ENCODE peak calls at places on chromosomes 1 and 21, in four cellular contexts. K, S, U and J are unnamed samples.
A peak's percentile ranks its signal among the peaks of the same experiment; 100 is the strongest.

GRCh38 chr1:18858070-18858688 is 1.3 kb downstream of the TAS1R2 start:
- DNase-seq in U (no peak), S (no peak), K (no peak), J (no peak)

GRCh38 chr1:16615253-16616252 is 2.2 kb upstream of the NBPF1 start:
- DNase-seq in S (peak; percentile 14), U (no peak), K (no peak), J (no peak)

GRCh38 chr1:156860639-156861423 is at the start of gene NTRK1:
- DNase-seq in S (no peak), K (peak; percentile 39), U (no peak), J (no peak)

GRCh38 chr1:167033646-167034045 is 44.6 kb downstream of the MAEL start:
- DNase-seq in U (no peak), K (no peak), S (no peak), J (no peak)

GRCh38 chr1:63674238-63674864 is 81.1 kb downstream of the PGM1 start:
- DNase-seq in S (peak; percentile 45), U (peak; percentile 82), K (no peak), J (peak; percentile 72)

GRCh38 chr1:68516066-68516465 is 19.2 kb upstream of the DEPDC1 start:
- DNase-seq in U (no peak), K (no peak), S (no peak), J (no peak)

GRCh38 chr1:68962711-68963110 is 465.8 kb upstream of the DEPDC1 start:
- DNase-seq in U (no peak), K (no peak), S (no peak), J (no peak)

GRCh38 chr1:225735252-225736149 is 42.1 kb upstream of the SRP9 start:
- DNase-seq in S (peak; percentile 81), U (peak; percentile 62), K (no peak), J (peak; percentile 92)

GRCh38 chr1:221435510-221435909 is 306.4 kb downstream of the DUSP10 start:
- DNase-seq in K (no peak), S (no peak), U (no peak), J (no peak)

GRCh38 chr1:113396585-113396984 is 6.3 kb downstream of the MAGI3 start:
- DNase-seq in U (no peak), S (no peak), K (no peak), J (no peak)

GRCh38 chr21:45234906-45235305 is 52.8 kb downstream of the POFUT2 start:
- DNase-seq in K (no peak), U (no peak), S (no peak), J (peak; percentile 47)

GRCh38 chr1:53618218-53619087 is 120.5 kb downstream of the GLIS1 start:
- DNase-seq in K (no peak), U (no peak), S (no peak), J (no peak)

GRCh38 chr1:232329103-232329788 is 300.7 kb downstream of the SIPA1L2 start:
- DNase-seq in U (no peak), S (no peak), K (no peak), J (no peak)

GRCh38 chr21:34824314-34824713 is 155.5 kb downstream of the CLIC6 start:
- DNase-seq in S (peak; percentile 10), U (no peak), K (no peak), J (no peak)

GRCh38 chr1:29271724-29272123 is 35.4 kb downstream of the PTPRU start:
- DNase-seq in S (no peak), U (peak; percentile 54), K (no peak), J (peak; percentile 75)

GRCh38 chr1:67135354-67135753 is 584 bp upstream of the C1orf141 start:
- DNase-seq in S (no peak), U (no peak), K (no peak), J (no peak)

GRCh38 chr1:213369465-213369864 is 318.4 kb downstream of the RPS6KC1 start:
- DNase-seq in S (no peak), U (no peak), K (no peak), J (no peak)

GRCh38 chr1:50481142-50481736 is 58.0 kb upstream of the DMRTA2 start:
- DNase-seq in S (no peak), U (no peak), K (no peak), J (no peak)

GRCh38 chr1:234733427-234733826 is 123.4 kb upstream of the IRF2BP2 start:
- DNase-seq in S (no peak), K (no peak), U (no peak), J (no peak)

GRCh38 chr1:112285808-112286207 is 110.2 kb upstream of the CTTNBP2NL start:
- DNase-seq in K (no peak), U (no peak), S (no peak), J (no peak)

GRCh38 chr1:241688940-241689368 is 36.9 kb downstream of the WDR64 start:
- DNase-seq in U (no peak), S (peak; percentile 21), K (no peak), J (no peak)

GRCh38 chr21:14773777-14774345 is 227.7 kb upstream of the SAMSN1 start:
- DNase-seq in S (no peak), U (peak; percentile 75), K (peak; percentile 37), J (no peak)

GRCh38 chr1:171935664-171936063 is 94.4 kb downstream of the DNM3 start:
- DNase-seq in S (no peak), K (no peak), U (no peak), J (no peak)

DNA sequence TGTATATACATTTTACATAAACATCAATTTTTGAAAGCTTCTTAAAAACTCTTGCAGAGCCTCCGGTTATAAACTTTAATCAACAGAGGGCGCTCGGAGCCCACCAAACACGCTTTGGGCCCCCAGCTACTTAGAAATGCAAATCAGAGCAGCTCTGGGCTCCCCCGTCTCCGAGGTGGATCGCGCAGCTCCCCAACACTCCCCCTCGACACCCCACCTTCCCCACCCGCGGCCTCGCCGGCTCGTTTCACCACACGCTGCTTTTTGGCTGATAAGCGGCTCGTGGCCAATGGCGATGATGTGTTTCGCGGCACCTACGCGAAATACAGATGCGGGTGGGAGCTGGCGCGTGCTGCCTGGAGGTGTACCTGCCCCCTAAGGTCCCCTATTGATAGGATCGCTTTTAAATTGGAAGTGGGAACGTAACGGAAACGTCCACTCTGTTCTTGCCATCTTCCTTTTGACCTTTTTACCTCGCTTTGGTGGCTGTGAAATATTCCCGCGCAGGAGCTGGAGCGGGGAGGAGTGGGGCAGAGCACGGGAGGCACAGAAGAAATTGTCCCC is 1.6 kb upstream of the KIF26B start:
- DNase-seq in U (peak; percentile 47), K (peak; percentile 42), S (peak; percentile 45), J (no peak)
- TF ChIP-seq CTCF in U (peak; percentile 53), K (peak; percentile 76), S (no peak), J (peak; percentile 42)

DNA sequence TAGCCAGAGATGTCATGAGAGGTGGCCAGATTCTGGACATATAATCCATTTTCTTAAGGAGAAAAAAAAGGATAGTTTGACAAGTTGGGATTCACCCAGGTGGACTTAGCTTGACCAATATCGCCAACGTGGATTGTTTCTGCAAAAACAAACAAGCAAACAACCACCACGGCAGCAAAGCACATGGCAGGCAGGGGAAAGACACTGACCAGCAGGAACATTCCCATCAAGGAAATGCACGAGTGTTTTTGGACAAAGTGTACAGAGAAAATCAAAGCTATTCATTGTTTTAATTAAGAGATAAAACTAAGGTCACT is 9.1 kb upstream of the PLA2G2C start:
- DNase-seq in S (no peak), K (no peak), U (no peak), J (no peak)
- TF ChIP-seq CTCF in S (no peak), K (peak; percentile 15), U (no peak), J (no peak)

DNA sequence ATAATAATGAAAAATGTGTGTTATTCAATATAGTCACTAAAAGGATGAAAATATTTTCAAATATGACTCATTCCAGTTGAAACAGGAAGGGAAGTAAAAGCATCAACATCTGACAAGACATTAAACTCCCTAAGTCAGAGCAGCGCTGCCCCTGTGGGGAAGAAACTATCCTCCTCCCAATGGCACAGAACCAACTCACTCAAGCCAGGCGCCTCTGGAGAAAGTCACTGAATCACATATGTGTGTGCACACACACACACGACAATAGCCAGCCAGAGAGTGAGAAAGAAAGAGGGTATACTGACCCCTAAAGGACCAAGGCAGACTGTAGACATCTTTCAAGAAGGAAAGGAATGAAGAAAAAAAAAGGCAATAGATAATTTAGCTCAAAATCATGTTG is 126.9 kb downstream of the SETD4 start:
- DNase-seq in U (peak; percentile 70), K (no peak), S (peak; percentile 83), J (peak; percentile 83)
- TF ChIP-seq CTCF in U (no peak), K (no peak), S (no peak), J (no peak)

GRCh38 chr1:160827418-160827817 is 31.4 kb downstream of the LY9 start:
- DNase-seq in S (no peak), U (peak; percentile 14), K (no peak), J (peak; percentile 24)

GRCh38 chr1:160826546-160826945 is 30.6 kb downstream of the LY9 start:
- DNase-seq in K (no peak), S (no peak), U (no peak), J (no peak)

GRCh38 chr1:160818207-160818935 is 22.4 kb downstream of the LY9 start:
- DNase-seq in U (no peak), K (no peak), S (no peak), J (no peak)

GRCh38 chr1:160819186-160819585 is 23.2 kb downstream of the LY9 start:
- DNase-seq in S (no peak), U (no peak), K (no peak), J (no peak)

GRCh38 chr1:160821627-160822026 is 25.7 kb downstream of the LY9 start:
- DNase-seq in K (no peak), S (no peak), U (no peak), J (no peak)
- TF ChIP-seq CTCF in K (no peak), S (no peak), U (no peak), J (no peak)

GRCh38 chr1:152448095-152448494 is 34.0 kb upstream of the CRNN start:
- DNase-seq in S (no peak), U (no peak), K (no peak), J (no peak)

GRCh38 chr1:152449661-152450060 is 35.6 kb upstream of the CRNN start:
- DNase-seq in S (no peak), K (no peak), U (no peak), J (no peak)

GRCh38 chr1:152448496-152448895 is 34.4 kb upstream of the CRNN start:
- DNase-seq in S (no peak), K (no peak), U (no peak), J (no peak)

GRCh38 chr1:152447484-152447883 is 33.4 kb upstream of the CRNN start:
- DNase-seq in K (no peak), S (no peak), U (no peak), J (no peak)

DNA sequence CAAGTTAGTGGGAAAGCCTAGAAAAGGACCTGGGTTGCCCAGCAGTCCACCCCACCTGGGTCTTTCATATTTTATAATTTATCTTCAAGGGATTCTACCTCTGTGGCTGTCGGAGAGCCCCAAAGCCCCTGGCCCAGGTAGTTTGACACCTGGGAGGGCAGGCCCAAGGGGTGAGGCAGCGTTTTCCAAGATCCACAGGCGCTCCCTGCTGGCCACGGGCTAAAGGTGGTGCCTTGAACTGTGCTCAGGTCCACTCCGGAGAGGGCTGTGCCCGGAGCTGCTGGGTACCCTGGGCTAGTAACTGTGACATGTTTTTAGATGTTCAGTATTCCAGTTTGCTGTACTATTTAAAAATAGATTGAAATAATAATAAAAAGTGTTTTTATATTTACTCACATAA is 37.2 kb upstream of the CRNN start:
- DNase-seq in U (no peak), S (no peak), K (no peak), J (no peak)
- TF ChIP-seq CTCF in U (no peak), S (no peak), K (no peak), J (no peak)

GRCh38 chr1:36151133-36151844 is 2.0 kb upstream of the TRAPPC3 start:
- DNase-seq in U (no peak), S (no peak), K (no peak), J (no peak)
- TF ChIP-seq CTCF in U (no peak), S (no peak), K (no peak), J (no peak)

GRCh38 chr1:86687595-86687994 is 16.8 kb upstream of the SH3GLB1 start:
- DNase-seq in U (no peak), S (no peak), K (no peak), J (no peak)
- TF ChIP-seq CTCF in U (no peak), S (no peak), K (peak; percentile 24), J (no peak)